ENCODE peak calls at places on chromosomes 3 and 15, in nine cellular contexts. Y is fibroblast of lung; I is mucosa of descending colon; M is hepatocyte; Z is CD8-positive, alpha-beta memory T cell; H is right atrium auricular region; G is endothelial cell of umbilical vein; C is tibial artery; A is SK-N-SH. K is an unnamed sample. For H3K4me1, the result is how much of the 10 kb centered on the place peaks cover.

GRCh38 chr3:17782751-17783150 is 40.3 kb upstream of the TBC1D5 start:
- DNase-seq in Y (no peak), I (no peak), M (no peak), Z (no peak), H (no peak), G (no peak), C (no peak), A (no peak), K (no peak)

GRCh38 chr15:35168464-35168863 is 83.4 kb upstream of the NANOGP8 start:
- DNase-seq in Y (peak), I (no peak), M (no peak), Z (no peak), H (no peak), G (peak), C (no peak), A (no peak), K (no peak)

GRCh38 chr3:28575100-28575747 is 226.6 kb upstream of the AZI2 start:
- DNase-seq in Y (no peak), I (no peak), M (peak), Z (no peak), H (no peak), G (no peak), C (peak), A (peak), K (no peak)

GRCh38 chr15:41887893-41888292 is 6.0 kb downstream of the SPTBN5 start:
- DNase-seq in Y (no peak), I (no peak), M (no peak), Z (no peak), H (no peak), G (no peak), C (no peak), A (no peak), K (no peak)

GRCh38 chr15:57537072-57537471 is 54.6 kb upstream of the MYZAP start:
- DNase-seq in Y (peak), I (no peak), M (peak), Z (no peak), H (peak), G (peak), C (peak), A (no peak), K (no peak)

GRCh38 chr15:82709081-82709420 is 624 bp downstream of the AP3B2 start:
- DNase-seq in Y (peak), I (no peak), M (no peak), Z (no peak), H (no peak), G (no peak), C (no peak), A (no peak), K (no peak)

GRCh38 chr3:43907508-43907858 is 216.7 kb downstream of the ABHD5 start:
- DNase-seq in Y (no peak), I (no peak), M (no peak), Z (no peak), H (no peak), G (no peak), C (no peak), A (no peak), K (no peak)

GRCh38 chr3:71517206-71517855 is 66.2 kb downstream of the FOXP1 start:
- DNase-seq in Y (peak), I (no peak), M (no peak), Z (no peak), H (no peak), G (no peak), C (no peak), A (no peak), K (no peak)

GRCh38 chr15:68315035-68315434 is 37.5 kb downstream of the FEM1B start:
- DNase-seq in Y (no peak), I (no peak), M (no peak), Z (no peak), H (no peak), G (no peak), C (no peak), A (peak), K (no peak)

GRCh38 chr3:182970811-182971418 is 9.4 kb downstream of the DCUN1D1 start:
- DNase-seq in Y (no peak), I (no peak), M (peak), Z (no peak), H (no peak), G (no peak), C (no peak), A (no peak), K (no peak)
- H3K4me1 ChIP-seq in Y (under half), I (under half), M (under half), Z (under half), H (under half), G (under half), C (under half), A (under half), K (under half)

DNA sequence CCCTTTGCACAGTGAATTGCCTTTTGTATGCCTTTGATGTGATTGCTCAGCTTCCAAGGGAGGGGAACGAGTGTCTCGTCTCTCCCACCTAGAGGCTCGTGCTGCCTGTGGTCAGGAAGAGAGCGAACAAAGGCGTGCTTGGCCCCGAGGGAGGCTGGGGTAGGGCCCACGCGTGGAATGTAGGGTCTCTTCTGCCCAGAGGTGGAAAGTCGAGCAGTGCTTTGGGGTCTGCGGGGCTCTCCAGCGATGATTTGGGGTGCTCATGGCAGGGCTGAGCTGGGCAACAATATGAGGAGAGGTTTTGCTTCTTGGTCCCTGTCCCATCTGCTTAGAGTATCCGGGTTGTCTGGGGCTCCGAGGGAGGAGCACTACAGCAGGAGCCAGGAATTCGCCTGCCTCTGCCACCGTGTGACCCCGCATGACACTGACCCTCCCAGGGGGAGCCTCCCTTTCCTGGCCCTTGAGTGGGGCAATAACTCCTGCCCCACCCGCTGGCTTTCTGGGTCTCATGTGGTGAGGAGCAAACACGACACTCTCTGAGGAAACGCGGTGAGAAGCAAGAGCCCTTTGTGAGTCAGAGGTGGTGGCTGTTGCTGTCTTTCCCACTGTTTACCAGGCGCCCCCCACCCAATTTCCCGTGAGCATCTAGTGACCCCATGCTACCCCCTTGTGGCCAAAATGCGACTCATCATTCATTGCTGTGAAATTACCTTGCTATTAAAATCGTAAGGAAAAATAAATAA is 29.6 kb downstream of the CCNL1 start:
- DNase-seq in Y (peak), I (peak), M (peak), Z (peak), H (peak), G (peak), C (peak), A (peak), K (no peak)
- H3K4me3 ChIP-seq in Y (no peak), I (no peak), M (no peak), Z (peak), H (peak), G (no peak), C (no peak), A (no peak), K (peak)

GRCh38 chr15:71707230-71708051 is 102.9 kb upstream of the NR2E3 start:
- DNase-seq in Y (peak), I (no peak), M (no peak), Z (no peak), H (no peak), G (peak), C (no peak), A (peak), K (no peak)

GRCh38 chr15:71706461-71707229 is 103.7 kb upstream of the NR2E3 start:
- DNase-seq in Y (no peak), I (no peak), M (no peak), Z (no peak), H (no peak), G (no peak), C (no peak), A (no peak), K (no peak)

GRCh38 chr15:71708741-71709140 is 101.6 kb upstream of the NR2E3 start:
- DNase-seq in Y (no peak), I (peak), M (no peak), Z (no peak), H (no peak), G (no peak), C (no peak), A (no peak), K (no peak)

GRCh38 chr15:71709808-71710418 is 100.4 kb upstream of the NR2E3 start:
- DNase-seq in Y (peak), I (no peak), M (no peak), Z (no peak), H (no peak), G (no peak), C (no peak), A (no peak), K (no peak)

GRCh38 chr15:71708052-71708432 is 102.3 kb upstream of the NR2E3 start:
- DNase-seq in Y (no peak), I (peak), M (no peak), Z (no peak), H (no peak), G (no peak), C (no peak), A (no peak), K (no peak)
- H3K4me1 ChIP-seq in Y (under half), I (under half), M (under half), Z (under half), H (under half), G (under half), C (under half), A (under half), K (under half)

GRCh38 chr3:180049391-180049790 is 12.7 kb upstream of the PEX5L start:
- DNase-seq in Y (no peak), I (no peak), M (no peak), Z (no peak), H (no peak), G (no peak), C (no peak), A (no peak), K (no peak)
- H3K4me3 ChIP-seq in Y (no peak), I (no peak), M (no peak), Z (no peak), H (no peak), G (no peak), C (no peak), A (no peak), K (no peak)

DNA sequence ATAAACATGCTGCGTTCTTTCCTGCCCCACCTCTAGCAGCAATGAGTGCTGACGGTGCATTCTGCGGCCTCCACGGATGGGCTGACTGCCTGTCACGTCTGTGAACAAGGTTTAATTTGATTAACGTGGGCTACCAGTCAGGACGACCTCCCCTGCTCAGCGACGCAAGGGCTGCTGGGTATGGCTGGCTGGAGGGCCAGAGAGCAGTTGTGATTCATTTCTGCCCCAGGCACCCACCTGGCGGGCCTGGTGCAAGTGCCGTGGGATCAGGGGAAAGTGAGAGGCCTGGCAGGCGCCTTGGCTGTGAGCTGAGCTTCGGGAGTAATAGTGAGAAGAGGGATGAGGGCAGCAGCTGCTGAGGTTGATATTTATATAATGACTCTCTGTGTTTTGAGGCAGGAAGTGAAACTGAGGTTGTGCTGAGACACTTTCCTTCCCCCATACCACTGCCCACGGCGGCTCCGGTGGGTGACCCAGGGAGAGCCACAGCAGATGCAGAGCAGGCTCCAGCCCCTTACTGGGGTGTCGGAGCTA is 190.4 kb upstream of the BCL6 start:
- DNase-seq in Y (no peak), I (peak), M (no peak), Z (peak), H (no peak), G (no peak), C (no peak), A (peak), K (no peak)
- H3K4me1 ChIP-seq in Y (under half), I (under half), M (under half), Z (under half), H (under half), G (under half), C (under half), A (under half), K (under half)

DNA sequence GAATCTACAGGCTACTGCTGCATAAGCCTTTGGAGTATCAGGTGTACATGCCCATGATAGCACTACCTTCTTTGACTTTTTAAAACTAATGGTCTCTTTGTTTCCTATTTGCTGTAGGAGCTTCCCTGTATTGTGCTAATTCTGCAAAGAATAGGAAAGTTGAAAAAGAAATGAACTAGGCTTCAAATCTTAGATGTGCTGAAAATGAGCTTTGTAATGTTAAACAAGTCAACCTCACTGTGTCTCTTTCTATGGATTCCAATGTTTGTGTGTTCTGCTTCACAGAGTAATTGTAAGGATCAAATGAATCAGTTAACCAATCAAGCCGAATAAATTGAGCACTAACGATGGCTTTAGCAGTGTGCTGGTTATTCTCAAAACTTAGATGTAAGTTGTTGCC is 138.8 kb downstream of the TUSC7 start:
- DNase-seq in Y (no peak), I (no peak), M (no peak), Z (no peak), H (no peak), G (no peak), C (no peak), A (no peak), K (no peak)
- H3K4me3 ChIP-seq in Y (no peak), I (no peak), M (no peak), Z (no peak), H (no peak), G (no peak), C (no peak), A (no peak), K (no peak)

DNA sequence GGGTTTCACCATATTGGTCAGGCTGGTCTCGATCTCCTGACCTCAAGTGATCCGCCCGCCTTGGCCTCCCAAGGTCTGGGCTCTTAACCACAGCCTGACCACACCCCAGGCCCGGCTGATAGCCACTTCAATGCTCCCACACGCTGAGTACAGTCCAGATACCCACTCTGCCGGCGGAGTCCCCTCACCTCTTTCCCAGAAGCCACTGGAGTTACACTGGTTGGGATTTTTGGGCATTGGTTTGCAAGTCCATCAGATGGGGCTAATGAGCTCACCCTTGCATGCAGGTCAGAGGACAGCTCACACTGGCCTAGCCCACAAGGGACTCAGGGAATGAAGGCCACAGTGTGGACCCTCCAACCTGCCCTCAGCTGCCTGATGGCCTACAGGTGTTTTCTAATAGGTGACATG is 60.1 kb downstream of the IQSEC1 start:
- DNase-seq in Y (no peak), I (no peak), M (no peak), Z (no peak), H (no peak), G (no peak), C (peak), A (no peak), K (no peak)
- H3K4me1 ChIP-seq in Y (under half), I (under half), M (under half), Z (half or more), H (under half), G (under half), C (under half), A (under half), K (under half)

GRCh38 chr3:191355406-191355805 is 25.1 kb upstream of the UTS2B start:
- DNase-seq in Y (no peak), I (no peak), M (no peak), Z (no peak), H (no peak), G (no peak), C (no peak), A (no peak), K (no peak)

GRCh38 chr3:191348098-191348497 is 17.8 kb upstream of the UTS2B start:
- DNase-seq in Y (no peak), I (no peak), M (no peak), Z (no peak), H (no peak), G (no peak), C (no peak), A (no peak), K (no peak)

GRCh38 chr3:191352014-191352413 is 21.7 kb upstream of the UTS2B start:
- DNase-seq in Y (no peak), I (no peak), M (no peak), Z (no peak), H (no peak), G (peak), C (no peak), A (no peak), K (no peak)

GRCh38 chr3:191353022-191353777 is 22.9 kb upstream of the UTS2B start:
- DNase-seq in Y (no peak), I (no peak), M (no peak), Z (no peak), H (no peak), G (no peak), C (no peak), A (no peak), K (no peak)

GRCh38 chr3:191350389-191351090 is 20.2 kb upstream of the UTS2B start:
- DNase-seq in Y (peak), I (no peak), M (no peak), Z (no peak), H (no peak), G (peak), C (no peak), A (no peak), K (no peak)
- H3K4me3 ChIP-seq in Y (no peak), I (no peak), M (no peak), Z (no peak), H (no peak), G (no peak), C (peak), A (no peak), K (no peak)

K was measured in Panc1.